ENCODE peak calls at places on chromosomes 12 and 14, in eight cellular contexts. D is WTC11, W is transverse colon, C is left ventricle myocardium inferior, P is epithelial cell of esophagus, R is HCT116, I is psoas muscle, O is A549. Q is an unnamed sample.

GRCh38 chr14:100428727-100429126 is 105.6 kb downstream of the SLC25A47 start:
- DNase-seq in D (no peak), W (no peak), C (no peak), P (peak; percentile 39), R (no peak), I (no peak), O (no peak), Q (no peak)

GRCh38 chr14:29926228-29926627 is 1.4 kb downstream of the PRKD1 start:
- DNase-seq in D (no peak), W (no peak), C (no peak), P (no peak), R (no peak), I (no peak), O (no peak), Q (no peak)

GRCh38 chr12:14913381-14913781 is 25.0 kb downstream of the ERP27 start:
- DNase-seq in D (no peak), W (peak; percentile 18), C (peak; percentile 59), P (peak; percentile 82), R (peak; percentile 42), I (no peak), O (no peak), Q (no peak)

GRCh38 chr12:96036765-96037455 is 1.5 kb upstream of the LTA4H start:
- DNase-seq in D (no peak), W (no peak), C (no peak), P (peak; percentile 66), R (no peak), I (no peak), O (no peak), Q (no peak)

GRCh38 chr14:47619397-47619796 is 56.0 kb downstream of the MDGA2 start:
- DNase-seq in D (no peak), W (no peak), C (no peak), P (peak; percentile 8), R (no peak), I (no peak), O (no peak), Q (no peak)

GRCh38 chr14:56963381-56963780 is 153.1 kb upstream of the OTX2 start:
- DNase-seq in D (no peak), W (no peak), C (no peak), P (no peak), R (no peak), I (no peak), O (no peak), Q (no peak)

GRCh38 chr14:67514650-67515385 is 18.3 kb upstream of the PLEKHH1 start:
- DNase-seq in D (peak; percentile 32), W (peak; percentile 62), C (peak; percentile 36), P (peak; percentile 28), R (no peak), I (peak; percentile 37), O (peak; percentile 45), Q (no peak)

GRCh38 chr12:81224626-81225025 is 146.7 kb downstream of the ACSS3 start:
- DNase-seq in D (no peak), W (no peak), C (no peak), P (peak; percentile 40), R (no peak), I (no peak), O (no peak), Q (no peak)

DNA sequence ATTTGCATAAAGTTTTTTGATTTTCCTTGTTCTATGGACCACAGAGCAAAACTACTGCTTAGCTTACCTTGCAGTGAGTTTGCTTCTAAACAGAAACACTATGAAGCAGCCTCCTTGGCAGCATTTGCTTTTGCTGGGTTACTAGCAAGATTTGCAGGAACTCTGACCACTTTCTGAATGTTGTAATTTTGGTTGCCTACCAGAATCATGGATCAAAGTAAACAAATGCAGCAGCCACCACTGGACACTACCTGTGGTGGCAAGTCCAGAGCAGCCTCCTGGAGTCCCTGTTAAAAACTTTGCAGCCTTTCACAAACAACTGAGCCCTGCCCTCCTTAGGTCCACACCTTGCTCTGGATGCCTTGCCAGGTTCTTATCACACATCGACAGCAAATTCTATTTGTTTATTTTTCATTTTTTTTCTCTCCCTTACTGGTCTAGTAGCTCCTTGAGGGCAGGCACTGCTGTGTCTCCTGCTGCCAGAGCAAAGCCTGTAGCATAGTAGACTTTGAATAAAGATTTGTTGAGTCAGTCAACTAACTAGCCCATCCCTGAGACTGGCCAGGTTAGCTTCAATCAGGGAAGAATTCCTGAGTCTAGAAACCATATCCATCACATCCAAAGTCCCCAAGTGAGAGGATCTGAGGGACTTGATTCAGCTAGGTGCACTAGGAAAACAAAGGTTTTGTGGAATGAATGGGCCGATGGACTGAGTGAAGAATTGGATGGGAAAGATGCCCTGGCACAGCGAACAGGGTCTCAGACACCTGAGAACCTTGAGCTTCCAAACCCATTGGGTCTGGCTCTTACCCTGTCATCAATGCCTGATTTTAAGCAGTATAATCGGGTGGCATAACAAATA is 5.7 kb downstream of the TTC6 start:
- DNase-seq in D (no peak), W (no peak), C (no peak), P (no peak), R (no peak), I (no peak), O (no peak), Q (no peak)
- TF ChIP-seq CTCF in D (no peak), W (no peak), C (no peak), P (no peak), R (no peak), I (no peak), O (no peak), Q (no peak)

GRCh38 chr14:91313154-91313850 is 68.8 kb upstream of the GPR68 start:
- DNase-seq in D (no peak), W (no peak), C (no peak), P (no peak), R (no peak), I (no peak), O (no peak), Q (no peak)

GRCh38 chr14:91313852-91314251 is 69.3 kb upstream of the GPR68 start:
- DNase-seq in D (no peak), W (no peak), C (no peak), P (no peak), R (no peak), I (no peak), O (no peak), Q (no peak)

GRCh38 chr14:91310620-91311283 is 66.2 kb upstream of the GPR68 start:
- DNase-seq in D (no peak), W (no peak), C (no peak), P (no peak), R (no peak), I (no peak), O (no peak), Q (no peak)

GRCh38 chr14:91309756-91310280 is 65.3 kb upstream of the GPR68 start:
- DNase-seq in D (no peak), W (no peak), C (no peak), P (no peak), R (no peak), I (no peak), O (no peak), Q (no peak)

DNA sequence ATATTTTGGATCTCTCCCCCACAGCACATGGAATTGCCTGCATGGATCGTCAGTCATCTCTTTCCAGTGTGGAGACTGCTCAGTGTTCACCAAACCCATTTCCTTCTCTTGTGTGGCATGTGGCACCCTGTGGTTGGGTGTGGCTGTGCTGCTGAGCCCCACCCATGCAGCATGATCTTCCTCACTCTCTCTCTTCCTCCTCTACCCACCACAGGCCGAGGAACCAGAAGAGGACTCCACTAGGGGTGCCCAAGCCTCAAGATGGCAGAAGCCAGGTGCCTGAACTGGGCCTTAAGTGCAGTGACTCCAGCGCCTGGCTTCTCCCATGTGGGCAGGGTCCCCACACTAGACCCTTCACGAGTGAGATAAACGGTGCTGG is 66.8 kb upstream of the GPR68 start:
- DNase-seq in D (no peak), W (peak; percentile 55), C (no peak), P (no peak), R (no peak), I (no peak), O (no peak), Q (no peak)
- TF ChIP-seq CTCF in D (no peak), W (no peak), C (no peak), P (no peak), R (no peak), I (no peak), O (no peak), Q (no peak)

GRCh38 chr14:103386632-103387329 is 1.6 kb downstream of the MARK3 start:
- DNase-seq in D (no peak), W (no peak), C (no peak), P (peak; percentile 28), R (no peak), I (no peak), O (no peak), Q (no peak)

GRCh38 chr14:103385994-103386491 is 828 bp downstream of the MARK3 start:
- DNase-seq in D (peak; percentile 29), W (peak; percentile 50), C (no peak), P (peak; percentile 24), R (no peak), I (peak; percentile 43), O (no peak), Q (no peak)

GRCh38 chr14:103384450-103385152 is 614 bp upstream of the MARK3 start:
- DNase-seq in D (no peak), W (no peak), C (peak; percentile 24), P (no peak), R (no peak), I (no peak), O (no peak), Q (no peak)

GRCh38 chr14:103382375-103382774 is 2.8 kb upstream of the MARK3 start:
- DNase-seq in D (no peak), W (no peak), C (no peak), P (peak; percentile 91), R (no peak), I (no peak), O (no peak), Q (no peak)

DNA sequence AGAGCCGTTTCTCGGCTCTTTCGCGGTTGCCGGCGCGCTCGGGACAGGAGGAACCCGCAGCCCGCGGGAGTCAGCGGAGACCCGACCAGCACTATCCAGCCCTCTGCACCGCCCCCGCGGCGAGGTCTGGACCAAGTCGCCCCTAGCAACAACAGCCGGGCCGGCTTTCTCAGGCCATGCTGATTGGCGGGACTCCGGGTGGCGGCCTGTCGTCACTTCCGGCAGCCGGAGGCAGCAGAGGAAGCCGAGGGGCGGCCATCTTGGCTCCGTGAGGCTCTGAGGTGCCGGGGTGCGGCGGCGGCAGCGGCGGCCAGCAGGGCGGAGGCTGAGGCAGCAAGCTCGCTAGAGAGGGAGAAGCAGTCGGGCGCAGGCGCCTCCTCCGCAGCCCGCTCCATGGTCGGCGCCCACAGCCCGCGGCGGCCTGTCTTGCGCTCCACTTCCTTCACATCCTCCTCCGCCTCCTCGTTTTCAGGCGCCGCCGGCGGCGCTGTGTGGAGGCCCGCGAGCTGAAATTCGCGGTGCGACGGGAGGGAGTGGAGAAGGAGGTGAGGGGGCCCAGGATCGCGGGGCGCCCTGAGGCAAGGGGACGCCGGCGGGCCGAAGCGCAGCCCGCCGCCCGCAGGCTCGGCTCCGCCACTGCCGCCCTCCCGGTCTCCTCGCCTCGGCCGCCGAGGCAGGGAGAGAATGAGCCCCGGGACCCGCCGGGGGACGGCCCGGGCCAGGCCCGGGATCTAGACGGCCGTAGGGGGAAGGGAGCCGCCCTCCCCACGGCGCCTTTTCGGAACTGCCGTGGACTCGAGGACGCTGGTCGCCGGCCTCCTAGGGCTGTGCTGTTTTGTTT is at the start of gene MARK3:
- DNase-seq in D (peak; percentile 98), W (peak; percentile 98), C (peak; percentile 98), P (peak; percentile 98), R (peak; percentile 86), I (peak; percentile 99), O (peak; percentile 98), Q (peak; percentile 85)
- TF ChIP-seq CTCF in D (no peak), W (peak; percentile 30), C (no peak), P (no peak), R (peak; percentile 21), I (peak; percentile 30), O (peak; percentile 23), Q (no peak)

DNA sequence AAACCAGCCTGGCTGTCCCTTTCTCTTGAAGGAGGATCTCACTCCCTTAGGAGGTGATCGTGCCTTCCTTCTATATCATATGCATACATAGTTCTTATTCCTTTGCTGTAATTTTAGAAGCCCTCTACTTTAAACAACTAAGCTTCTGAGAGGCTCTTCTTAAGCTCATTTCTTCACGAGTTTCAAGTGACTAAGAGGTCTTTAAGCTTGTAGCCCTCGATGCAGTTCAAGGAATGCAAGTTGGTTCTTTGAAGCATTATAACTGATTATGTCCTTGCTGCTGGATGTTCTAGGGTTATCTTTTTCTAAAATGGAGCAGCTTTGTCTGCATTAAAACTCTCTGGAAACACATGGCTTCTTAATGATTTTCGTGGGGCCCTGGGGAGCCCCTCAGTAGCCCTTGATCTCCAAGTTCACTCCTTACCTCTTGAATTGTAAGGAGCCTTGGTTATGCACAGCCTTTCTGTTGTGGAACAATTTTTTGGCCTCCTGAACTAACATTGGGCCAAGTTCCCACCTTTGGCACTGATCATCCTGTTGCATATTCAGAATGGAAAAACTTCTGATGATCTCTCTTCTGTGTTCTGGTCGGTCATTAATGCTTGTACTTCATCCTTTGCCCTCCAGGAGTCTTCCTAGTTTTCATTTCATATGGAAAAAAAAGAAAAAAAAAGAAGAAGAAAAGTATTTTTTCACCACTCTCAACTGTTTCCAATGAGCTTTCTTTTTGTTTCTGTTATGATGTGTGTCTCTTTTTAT is 12.6 kb downstream of the RASSF8 start:
- DNase-seq in D (no peak), W (no peak), C (no peak), P (no peak), R (no peak), I (no peak), O (no peak), Q (no peak)
- TF ChIP-seq CTCF in D (no peak), W (no peak), C (peak; percentile 36), P (no peak), R (no peak), I (no peak), O (no peak), Q (peak; percentile 18)

Q was measured in AG09319.